ENCODE peak calls at places on chromosomes 12 and 14, in four cellular contexts. N, K, I and Q are unnamed samples.

GRCh38 chr14:64541261-64541970 is 875 bp downstream of the HSPA2 start:
- DNase-seq in N (no peak), K (no peak), I (peak), Q (no peak)

GRCh38 chr12:74725154-74725553 is 187.5 kb downstream of the ATXN7L3B start:
- DNase-seq in N (no peak), K (no peak), I (no peak), Q (no peak)

GRCh38 chr12:100123316-100124095 is 19.2 kb downstream of the BLTP3B start:
- DNase-seq in N (no peak), K (no peak), I (no peak), Q (no peak)

GRCh38 chr14:50675597-50675996 is 7.5 kb upstream of the SAV1 start:
- DNase-seq in N (no peak), K (peak), I (no peak), Q (no peak)

GRCh38 chr12:104154806-104155205 is 16.8 kb upstream of the NFYB start:
- DNase-seq in N (no peak), K (no peak), I (no peak), Q (no peak)

GRCh38 chr14:32166029-32166428 is 35.8 kb upstream of the RNU6-7 start:
- DNase-seq in N (no peak), K (no peak), I (no peak), Q (no peak)

GRCh38 chr14:104350463-104351185 is 212.2 kb downstream of the KIF26A start:
- DNase-seq in N (no peak), K (no peak), I (peak), Q (no peak)

GRCh38 chr12:114319422-114319821 is 86.5 kb downstream of the TBX5 start:
- DNase-seq in N (no peak), K (no peak), I (no peak), Q (no peak)

GRCh38 chr14:101460986-101461750 is 100.1 kb upstream of the DIO3 start:
- DNase-seq in N (no peak), K (no peak), I (no peak), Q (no peak)